ENCODE peak calls at places on chromosomes 16 and 17, in six cellular contexts. H is mammary epithelial cell, J is thoracic aorta, W is upper lobe of right lung, A is HFFc6, V is activated B cell treated with CpG ODN at 0.5 μM for 24 hours. Z is an unnamed sample.

GRCh38 chr17:29495011-29495410 is 71.8 kb downstream of the ABHD15 start:
- DNase-seq in H (peak), J (no peak), W (no peak), A (peak), V (no peak), Z (peak)

GRCh38 chr16:24070851-24071250 is 185.3 kb upstream of the CACNG3 start:
- DNase-seq in H (peak), J (no peak), W (no peak), A (no peak), V (no peak), Z (peak)

GRCh38 chr17:67608691-67609090 is 109.0 kb upstream of the NOL11 start:
- DNase-seq in H (peak), J (no peak), W (no peak), A (peak), V (no peak), Z (no peak)

GRCh38 chr17:81165246-81166032 is at the start of gene PVALEF:
- DNase-seq in H (no peak), J (no peak), W (no peak), A (no peak), V (no peak), Z (no peak)

GRCh38 chr17:50908860-50909764 is 43.0 kb upstream of the TOB1 start:
- DNase-seq in H (no peak), J (no peak), W (peak), A (no peak), V (no peak), Z (peak)

GRCh38 chr17:81453712-81454111 is 58.5 kb downstream of the BAHCC1 start:
- DNase-seq in H (no peak), J (no peak), W (no peak), A (no peak), V (no peak), Z (no peak)

GRCh38 chr16:85306071-85306792 is 194.0 kb upstream of the CIBAR2 start:
- DNase-seq in H (peak), J (peak), W (peak), A (peak), V (peak), Z (peak)

GRCh38 chr17:68497885-68498319 is 14.3 kb upstream of the PRKAR1A start:
- DNase-seq in H (no peak), J (no peak), W (no peak), A (no peak), V (no peak), Z (no peak)

GRCh38 chr16:23801387-23801786 is 34.4 kb upstream of the PRKCB start:
- DNase-seq in H (peak), J (peak), W (peak), A (peak), V (peak), Z (peak)

GRCh38 chr17:57999496-58000017 is 7.5 kb downstream of the SRSF1 start:
- DNase-seq in H (peak), J (no peak), W (no peak), A (peak), V (no peak), Z (peak)

GRCh38 chr17:81396722-81397313 is 1.6 kb downstream of the BAHCC1 start:
- DNase-seq in H (peak), J (no peak), W (peak), A (peak), V (peak), Z (peak)

GRCh38 chr17:17823433-17824118 is 13.2 kb downstream of the SREBF1 start:
- DNase-seq in H (peak), J (peak), W (peak), A (peak), V (peak), Z (peak)

GRCh38 chr16:46789075-46789474 is 40.9 kb upstream of the MYLK3 start:
- DNase-seq in H (no peak), J (no peak), W (no peak), A (no peak), V (no peak), Z (no peak)

GRCh38 chr16:68737046-68737729 is at the start of gene CDH1:
- DNase-seq in H (peak), J (no peak), W (peak), A (no peak), V (peak), Z (peak)

GRCh38 chr17:70677783-70678647 is 508.7 kb downstream of the KCNJ2 start:
- DNase-seq in H (no peak), J (no peak), W (no peak), A (no peak), V (no peak), Z (no peak)

GRCh38 chr17:82000803-82001649 is 21.7 kb downstream of the CENPX start:
- DNase-seq in H (no peak), J (no peak), W (no peak), A (no peak), V (no peak), Z (no peak)

GRCh38 chr17:5226940-5227878 is 7.5 kb downstream of the SCIMP start:
- DNase-seq in H (no peak), J (no peak), W (peak), A (no peak), V (no peak), Z (no peak)

GRCh38 chr16:56401482-56401881 is 23.9 kb downstream of the AMFR start:
- DNase-seq in H (peak), J (no peak), W (no peak), A (no peak), V (no peak), Z (peak)

GRCh38 chr16:6484931-6485330 is 847.7 kb upstream of the RBFOX1 start:
- DNase-seq in H (peak), J (no peak), W (no peak), A (no peak), V (no peak), Z (no peak)

GRCh38 chr17:13544292-13544691 is 57.4 kb downstream of the HS3ST3A1 start:
- DNase-seq in H (peak), J (no peak), W (peak), A (peak), V (no peak), Z (peak)

GRCh38 chr16:19858006-19858653 is 26.5 kb downstream of the GPRC5B start:
- DNase-seq in H (no peak), J (no peak), W (no peak), A (no peak), V (no peak), Z (no peak)

GRCh38 chr16:1082266-1082951 is 9.9 kb downstream of the SSTR5 start:
- DNase-seq in H (peak), J (no peak), W (no peak), A (peak), V (no peak), Z (peak)

GRCh38 chr17:63345598-63345997 is 100.5 kb downstream of the CYB561 start:
- DNase-seq in H (no peak), J (no peak), W (no peak), A (peak), V (no peak), Z (no peak)

GRCh38 chr16:77843412-77843811 is 55.0 kb downstream of the VAT1L start:
- DNase-seq in H (no peak), J (no peak), W (no peak), A (no peak), V (no peak), Z (no peak)

GRCh38 chr17:12667299-12667958 is 1.7 kb downstream of the MYOCD start:
- DNase-seq in H (no peak), J (no peak), W (no peak), A (peak), V (peak), Z (peak)

GRCh38 chr17:27596571-27597187 is 34.3 kb upstream of the LGALS9 start:
- DNase-seq in H (no peak), J (no peak), W (no peak), A (no peak), V (no peak), Z (no peak)

GRCh38 chr16:49048557-49048956 is 233.1 kb downstream of the CBLN1 start:
- DNase-seq in H (peak), J (no peak), W (no peak), A (no peak), V (no peak), Z (peak)

GRCh38 chr16:46822270-46822669 is 8.7 kb downstream of the C16orf87 start:
- DNase-seq in H (peak), J (no peak), W (no peak), A (peak), V (no peak), Z (no peak)

GRCh38 chr17:75639771-75640555 is 6.7 kb downstream of the SMIM5 start:
- DNase-seq in H (no peak), J (no peak), W (peak), A (no peak), V (no peak), Z (no peak)

GRCh38 chr17:42548070-42548837 is 4.5 kb upstream of the HSD17B1 start:
- DNase-seq in H (no peak), J (no peak), W (peak), A (no peak), V (peak), Z (peak)

GRCh38 chr16:565420-566330 is 1.1 kb upstream of the NHLRC4 start:
- DNase-seq in H (no peak), J (no peak), W (no peak), A (no peak), V (no peak), Z (no peak)

GRCh38 chr16:2252806-2253148 is 1.4 kb upstream of the ECI1 start:
- DNase-seq in H (no peak), J (no peak), W (no peak), A (no peak), V (no peak), Z (no peak)

GRCh38 chr17:10420811-10421210 is 939 bp downstream of the MYH8 start:
- DNase-seq in H (no peak), J (no peak), W (no peak), A (no peak), V (no peak), Z (no peak)

GRCh38 chr17:82008941-82009405 is 13.7 kb downstream of the CENPX start:
- DNase-seq in H (no peak), J (no peak), W (no peak), A (no peak), V (no peak), Z (no peak)

GRCh38 chr17:63309021-63309420 is 137.1 kb downstream of the CYB561 start:
- DNase-seq in H (no peak), J (no peak), W (no peak), A (peak), V (no peak), Z (peak)

GRCh38 chr17:3639981-3640596 is 3.5 kb downstream of the CTNS start:
- DNase-seq in H (no peak), J (no peak), W (no peak), A (peak), V (no peak), Z (no peak)

GRCh38 chr16:70388281-70388680 is 41.6 kb downstream of the DDX19A start:
- DNase-seq in H (no peak), J (no peak), W (no peak), A (no peak), V (no peak), Z (no peak)

GRCh38 chr17:40554646-40555295 is 10.5 kb downstream of the CCR7 start:
- DNase-seq in H (no peak), J (no peak), W (peak), A (no peak), V (peak), Z (no peak)

GRCh38 chr16:75555707-75556512 is at the start of gene TMEM231:
- DNase-seq in H (peak), J (peak), W (peak), A (peak), V (peak), Z (peak)
- TF ChIP-seq CTCF in H (no peak), J (no peak), W (no peak), A (no peak), V (no peak), Z (no peak)

GRCh38 chr16:87057291-87057881 is 259.8 kb downstream of the C16orf95 start:
- DNase-seq in H (no peak), J (no peak), W (no peak), A (no peak), V (no peak), Z (peak)
- TF ChIP-seq CTCF in H (peak), J (no peak), W (no peak), A (peak), V (no peak), Z (peak)

GRCh38 chr16:57713596-57713995 is 19.0 kb downstream of the DRC7 start:
- DNase-seq in H (no peak), J (no peak), W (no peak), A (no peak), V (no peak), Z (no peak)
- TF ChIP-seq CTCF in H (no peak), J (no peak), W (no peak), A (no peak), V (no peak), Z (no peak)

GRCh38 chr17:74224959-74225725 is 11.8 kb downstream of the TTYH2 start:
- DNase-seq in H (no peak), J (no peak), W (no peak), A (no peak), V (no peak), Z (no peak)
- TF ChIP-seq CTCF in H (no peak), J (no peak), W (no peak), A (no peak), V (no peak), Z (no peak)

Z was measured in MCF 10A.